ENCODE peak calls at places on chromosomes 16 and 17, in six cellular contexts. Y is PC-3; K is IMR-90; N is body of pancreas; M is uterus; Q is CD4-positive, CD25-positive, alpha-beta regulatory T cell. J is an unnamed sample.
A peak's percentile ranks its signal among the peaks of the same experiment; 100 is the strongest.

GRCh38 chr16:27455700-27456099 is 53.7 kb downstream of the IL21R start:
- DNase-seq in Q (peak; percentile 34), Y (no peak), M (no peak), N (no peak), K (no peak), J (no peak)

GRCh38 chr16:87930456-87930855 is 5.9 kb downstream of the CA5A start:
- DNase-seq in Q (no peak), M (no peak), N (no peak), K (no peak), Y (no peak), J (no peak)

GRCh38 chr17:30358055-30358760 is 20.5 kb upstream of the CPD start:
- DNase-seq in Y (no peak), Q (no peak), M (no peak), K (no peak), N (no peak), J (no peak)

GRCh38 chr17:66275651-66276050 is 26.8 kb upstream of the PRKCA start:
- DNase-seq in Q (no peak), K (peak; percentile 97), M (no peak), N (no peak), Y (peak; percentile 100), J (no peak)

GRCh38 chr16:66375451-66375850 is 9.0 kb downstream of the CDH5 start:
- DNase-seq in N (no peak), K (no peak), M (no peak), Q (no peak), Y (no peak), J (no peak)

GRCh38 chr16:89114159-89114981 is 20.7 kb downstream of the ACSF3 start:
- DNase-seq in M (no peak), Y (no peak), K (no peak), Q (no peak), N (no peak), J (no peak)

GRCh38 chr16:64629622-64630021 is 492.2 kb downstream of the CDH11 start:
- DNase-seq in N (no peak), Y (peak; percentile 6), M (no peak), Q (no peak), K (no peak), J (no peak)

GRCh38 chr17:74157366-74157765 is 46.1 kb upstream of the RPL38 start:
- DNase-seq in M (no peak), N (no peak), K (no peak), Y (no peak), Q (no peak), J (no peak)

GRCh38 chr16:16033208-16033717 is 83.8 kb downstream of the ABCC1 start:
- DNase-seq in N (no peak), Y (no peak), K (no peak), Q (peak; percentile 86), M (no peak), J (no peak)

GRCh38 chr16:50469744-50470301 is 78.4 kb upstream of the NKD1 start:
- DNase-seq in N (no peak), M (no peak), K (no peak), Y (no peak), Q (no peak), J (peak; percentile 32)

GRCh38 chr16:2841606-2842339 is 11.7 kb downstream of the ZG16B start:
- DNase-seq in Q (no peak), Y (no peak), N (no peak), M (no peak), K (no peak), J (no peak)

GRCh38 chr17:12352127-12352526 is 313.6 kb upstream of the MYOCD start:
- DNase-seq in K (no peak), M (no peak), Q (no peak), Y (no peak), N (no peak), J (no peak)

GRCh38 chr17:63976702-63977101 is 4.0 kb upstream of the SCN4A start:
- DNase-seq in Q (no peak), K (no peak), M (no peak), N (no peak), Y (no peak), J (no peak)

GRCh38 chr17:32590974-32591373 is 104.2 kb downstream of the CDK5R1 start:
- DNase-seq in Q (no peak), K (no peak), Y (no peak), M (no peak), N (no peak), J (no peak)

GRCh38 chr17:32523017-32523680 is 36.4 kb downstream of the CDK5R1 start:
- DNase-seq in N (no peak), M (no peak), K (no peak), Q (peak; percentile 78), Y (no peak), J (no peak)

GRCh38 chr16:72850863-72851262 is 197.1 kb downstream of the ZFHX3 start:
- DNase-seq in Q (no peak), Y (no peak), M (peak; percentile 44), N (no peak), K (peak; percentile 80), J (no peak)
- H3K27ac ChIP-seq in Q (no peak overlapping the region), Y (no peak overlapping the region), M (peak overlapping the region; percentile 78), N (no peak overlapping the region), K (peak overlapping the region; percentile 24), J (no peak overlapping the region)

GRCh38 chr16:53081032-53081424 is 26.2 kb downstream of the CHD9 start:
- DNase-seq in Q (no peak), Y (no peak), M (no peak), N (no peak), K (no peak), J (no peak)
- H3K27ac ChIP-seq in Q (no peak overlapping the region), Y (peak overlapping the region; percentile 72), M (peak overlapping the region; percentile 75), N (no peak overlapping the region), K (peak overlapping the region; percentile 76), J (no peak overlapping the region)

DNA sequence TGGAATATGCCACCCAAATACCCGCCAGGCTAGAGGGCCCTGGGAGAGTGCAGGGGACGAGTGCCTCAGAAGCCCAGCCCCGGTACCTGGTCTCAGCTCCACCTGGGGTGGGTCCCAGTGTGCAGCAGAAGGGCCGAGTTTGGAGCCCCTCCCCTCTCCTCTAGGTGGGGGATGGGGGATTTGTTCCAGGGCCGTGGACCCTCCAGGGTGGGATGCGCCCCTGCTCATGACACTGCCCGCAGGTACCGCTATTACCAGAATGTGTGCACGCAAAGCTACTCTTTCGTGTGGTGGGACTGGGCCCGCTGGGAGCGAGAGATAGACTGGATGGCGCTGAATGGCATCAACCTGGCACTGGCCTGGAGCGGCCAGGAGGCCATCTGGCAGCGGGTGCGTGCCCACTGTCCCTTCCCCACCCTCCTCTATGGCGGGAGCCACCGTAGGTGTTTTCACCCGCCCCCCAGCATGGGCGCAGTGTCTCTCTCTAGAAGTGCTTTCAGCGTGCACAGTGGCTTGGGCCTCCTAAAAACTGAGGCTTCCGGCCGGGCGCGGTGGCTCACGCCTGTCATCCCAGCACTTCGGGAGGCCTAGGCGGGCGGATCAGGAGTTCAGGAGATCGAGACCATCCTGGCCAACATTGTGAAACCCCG is 1.2 kb downstream of the NAGLU start:
- DNase-seq in K (no peak), N (no peak), Q (no peak), Y (no peak), M (no peak), J (no peak)
- H3K27ac ChIP-seq in K (peak overlapping the region; percentile 55), N (peak overlapping the region; percentile 92), Q (no peak overlapping the region), Y (no peak overlapping the region), M (peak overlapping the region; percentile 97), J (peak overlapping the region; percentile 99)

GRCh38 chr17:27240802-27241155 is 53.1 kb upstream of the WSB1 start:
- DNase-seq in Q (no peak), M (no peak), K (no peak), Y (peak; percentile 56), N (no peak), J (no peak)
- H3K27ac ChIP-seq in Q (no peak overlapping the region), M (no peak overlapping the region), K (no peak overlapping the region), Y (peak overlapping the region; percentile 93), N (no peak overlapping the region), J (no peak overlapping the region)

DNA sequence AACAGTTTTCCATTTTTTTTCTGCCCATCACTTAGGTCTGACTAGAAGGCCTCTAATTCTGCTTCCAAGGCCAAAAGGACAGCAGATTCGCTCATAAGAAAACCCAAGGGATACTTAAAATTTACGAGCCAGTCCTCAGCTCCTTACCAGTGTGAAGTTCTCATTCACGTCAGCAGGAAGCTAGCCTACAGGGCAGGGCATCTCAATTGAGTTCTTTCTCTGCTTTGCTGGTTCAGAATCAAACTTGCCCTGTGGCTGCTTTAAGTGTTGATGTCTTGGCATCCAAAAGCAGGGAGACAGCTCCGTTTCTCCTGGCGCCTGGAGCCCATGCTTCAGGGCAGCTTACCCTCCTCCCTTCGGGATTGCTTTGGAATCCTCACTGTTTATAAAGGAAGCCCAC is 136.0 kb downstream of the ANKFN1 start:
- DNase-seq in K (no peak), Y (no peak), M (no peak), Q (no peak), N (no peak), J (no peak)
- H3K27ac ChIP-seq in K (no peak overlapping the region), Y (no peak overlapping the region), M (no peak overlapping the region), Q (no peak overlapping the region), N (no peak overlapping the region), J (no peak overlapping the region)

GRCh38 chr16:31129568-31130335 is 5.8 kb downstream of the PRSS8 start:
- DNase-seq in M (peak; percentile 82), N (peak; percentile 52), K (no peak), Q (no peak), Y (no peak), J (no peak)

GRCh38 chr16:31131841-31132271 is 3.7 kb downstream of the PRSS8 start:
- DNase-seq in M (no peak), Q (no peak), Y (no peak), K (no peak), N (peak; percentile 25), J (no peak)

GRCh38 chr16:31131416-31131815 is 4.1 kb downstream of the PRSS8 start:
- DNase-seq in N (peak; percentile 34), K (no peak), M (no peak), Q (no peak), Y (no peak), J (no peak)

GRCh38 chr16:31130336-31130812 is 5.2 kb downstream of the PRSS8 start:
- DNase-seq in M (no peak), Y (no peak), N (peak; percentile 58), K (no peak), Q (no peak), J (no peak)

GRCh38 chr16:31130899-31131298 is 4.6 kb downstream of the PRSS8 start:
- DNase-seq in Y (peak; percentile 67), M (no peak), N (peak; percentile 95), Q (no peak), K (no peak), J (no peak)
- H3K27ac ChIP-seq in Y (peak overlapping the region; percentile 18), M (no peak overlapping the region), N (peak overlapping the region; percentile 89), Q (no peak overlapping the region), K (no peak overlapping the region), J (no peak overlapping the region)

GRCh38 chr17:77453613-77454559 is 313.1 kb downstream of the SEC14L1 start:
- DNase-seq in N (peak; percentile 45), K (no peak), Q (peak; percentile 87), M (no peak), Y (no peak), J (peak; percentile 56)
- H3K27ac ChIP-seq in N (peak overlapping the region; percentile 86), K (peak overlapping the region; percentile 18), Q (peak overlapping the region; percentile 91), M (peak overlapping the region; percentile 18), Y (no peak overlapping the region), J (peak overlapping the region; percentile 30)

GRCh38 chr17:13416748-13417363 is 184.9 kb downstream of the HS3ST3A1 start:
- DNase-seq in Q (no peak), N (no peak), M (no peak), Y (no peak), K (no peak), J (no peak)
- H3K27ac ChIP-seq in Q (no peak overlapping the region), N (no peak overlapping the region), M (no peak overlapping the region), Y (no peak overlapping the region), K (no peak overlapping the region), J (no peak overlapping the region)